ENCODE peak calls at places on chromosomes 7 and 10, in six cellular contexts. X, N, K, I, P and T are unnamed samples.

GRCh38 chr10:46229144-46229563 is 57.6 kb upstream of the ANTXRL start:
- DNase-seq in I (peak), P (no peak), X (no peak), K (no peak), N (peak), T (peak)

GRCh38 chr7:83248000-83248399 is 85.3 kb upstream of the PCLO start:
- DNase-seq in X (no peak), K (no peak), N (no peak), I (no peak), P (no peak), T (no peak)

GRCh38 chr7:123492485-123492884 is 41.9 kb downstream of the IQUB start:
- DNase-seq in K (no peak), X (no peak), I (no peak), N (no peak), P (no peak), T (no peak)

GRCh38 chr10:20596911-20597310 is 300.2 kb downstream of the NEBL start:
- DNase-seq in P (no peak), N (no peak), K (peak), X (no peak), I (no peak), T (no peak)

GRCh38 chr10:70804424-70804814 is 11.3 kb upstream of the SGPL1 start:
- DNase-seq in N (no peak), X (no peak), I (no peak), P (no peak), K (no peak), T (no peak)

GRCh38 chr7:98836811-98837631 is 32.8 kb downstream of the TMEM130 start:
- DNase-seq in I (no peak), K (peak), P (no peak), X (no peak), N (peak), T (peak)

GRCh38 chr7:100021297-100021696 is 5.9 kb downstream of the ZKSCAN1 start:
- DNase-seq in K (no peak), N (no peak), X (no peak), I (no peak), P (no peak), T (no peak)

GRCh38 chr7:25167262-25167843 is 42.3 kb upstream of the CYCS start:
- DNase-seq in X (no peak), I (no peak), K (no peak), P (no peak), N (no peak), T (no peak)

GRCh38 chr7:34184466-34184865 is 279.1 kb downstream of the BMPER start:
- DNase-seq in P (no peak), K (no peak), X (no peak), I (no peak), N (no peak), T (no peak)